ENCODE peak calls at places on chromosomes 16 and 17, in seven cellular contexts. One of them, this sample, is unnamed.

GRCh38 chr17:7042507-7043194 is 1.2 kb downstream of the SLC16A11 start:
- DNase-seq in GM12891: no peak
- DNase-seq in SK-N-SH: peak
- DNase-seq in GM12878: no peak
- DNase-seq in H1: peak
- DNase-seq in K562: no peak
- DNase-seq in HepG2: no peak
- DNase-seq in this sample: no peak

GRCh38 chr17:81401727-81402529 is 6.7 kb downstream of the BAHCC1 start:
- DNase-seq in SK-N-SH: peak
- DNase-seq in K562: peak
- DNase-seq in GM12878: no peak
- DNase-seq in HepG2: no peak
- DNase-seq in H1: no peak
- DNase-seq in GM12891: no peak
- DNase-seq in this sample: no peak

GRCh38 chr17:15462962-15463361 is 4.5 kb downstream of the CDRT4 start:
- DNase-seq in GM12891: no peak
- DNase-seq in H1: no peak
- DNase-seq in HepG2: no peak
- DNase-seq in K562: no peak
- DNase-seq in GM12878: no peak
- DNase-seq in SK-N-SH: no peak
- DNase-seq in this sample: no peak

GRCh38 chr17:82216301-82217119 is 3.9 kb upstream of the CCDC57 start:
- DNase-seq in SK-N-SH: peak
- DNase-seq in GM12891: no peak
- DNase-seq in K562: no peak
- DNase-seq in HepG2: peak
- DNase-seq in H1: no peak
- DNase-seq in GM12878: peak
- DNase-seq in this sample: peak

GRCh38 chr17:16444258-16444886 is 29.0 kb downstream of the TRPV2 start:
- DNase-seq in SK-N-SH: no peak
- DNase-seq in H1: no peak
- DNase-seq in K562: peak
- DNase-seq in GM12878: no peak
- DNase-seq in HepG2: no peak
- DNase-seq in GM12891: no peak
- DNase-seq in this sample: no peak

GRCh38 chr17:51260960-51261958 is 913 bp downstream of the UTP18 start:
- DNase-seq in GM12891: peak
- DNase-seq in HepG2: peak
- DNase-seq in H1: peak
- DNase-seq in K562: peak
- DNase-seq in GM12878: no peak
- DNase-seq in SK-N-SH: peak
- DNase-seq in this sample: peak

GRCh38 chr16:67917852-67918236 is 13.8 kb downstream of the CTRL start:
- DNase-seq in SK-N-SH: no peak
- DNase-seq in HepG2: peak
- DNase-seq in GM12891: no peak
- DNase-seq in GM12878: no peak
- DNase-seq in H1: no peak
- DNase-seq in K562: peak
- DNase-seq in this sample: no peak

GRCh38 chr16:49701867-49702494 is 153.9 kb downstream of the ZNF423 start:
- DNase-seq in GM12891: no peak
- DNase-seq in H1: peak
- DNase-seq in K562: no peak
- DNase-seq in SK-N-SH: no peak
- DNase-seq in GM12878: no peak
- DNase-seq in HepG2: no peak
- DNase-seq in this sample: no peak

GRCh38 chr16:18983565-18984424 is at the start of gene TMC7:
- DNase-seq in K562: peak
- DNase-seq in GM12878: no peak
- DNase-seq in H1: peak
- DNase-seq in GM12891: peak
- DNase-seq in HepG2: peak
- DNase-seq in SK-N-SH: peak
- DNase-seq in this sample: no peak

GRCh38 chr16:75251280-75252048 is at the start of gene BCAR1:
- DNase-seq in GM12878: no peak
- DNase-seq in H1: peak
- DNase-seq in GM12891: peak
- DNase-seq in HepG2: peak
- DNase-seq in K562: peak
- DNase-seq in SK-N-SH: peak
- DNase-seq in this sample: peak
- TF ChIP-seq POLR2AphosphoS5 in GM12878: no peak
- TF ChIP-seq POLR2AphosphoS5 in H1: peak
- TF ChIP-seq POLR2AphosphoS5 in GM12891: no peak
- TF ChIP-seq POLR2AphosphoS5 in HepG2: peak
- TF ChIP-seq POLR2AphosphoS5 in K562: peak
- TF ChIP-seq POLR2AphosphoS5 in SK-N-SH: no peak
- TF ChIP-seq POLR2AphosphoS5 in this sample: no peak

GRCh38 chr16:379961-380836 is 1.6 kb downstream of the PGAP6 start:
- DNase-seq in GM12878: no peak
- DNase-seq in H1: no peak
- DNase-seq in GM12891: no peak
- DNase-seq in HepG2: no peak
- DNase-seq in SK-N-SH: no peak
- DNase-seq in K562: no peak
- DNase-seq in this sample: no peak
- TF ChIP-seq TAF1 in GM12878: no peak
- TF ChIP-seq TAF1 in H1: no peak
- TF ChIP-seq TAF1 in GM12891: no peak
- TF ChIP-seq TAF1 in HepG2: no peak
- TF ChIP-seq TAF1 in SK-N-SH: no peak
- TF ChIP-seq TAF1 in K562: no peak
- TF ChIP-seq TAF1 in this sample: no peak

GRCh38 chr17:72661093-72661944 is 431.2 kb downstream of the SLC39A11 start:
- DNase-seq in K562: no peak
- DNase-seq in HepG2: peak
- DNase-seq in H1: no peak
- DNase-seq in SK-N-SH: peak
- DNase-seq in GM12891: no peak
- DNase-seq in GM12878: no peak
- DNase-seq in this sample: no peak
- TF ChIP-seq POLR2AphosphoS5 in K562: no peak
- TF ChIP-seq POLR2AphosphoS5 in HepG2: no peak
- TF ChIP-seq POLR2AphosphoS5 in H1: no peak
- TF ChIP-seq POLR2AphosphoS5 in SK-N-SH: no peak
- TF ChIP-seq POLR2AphosphoS5 in GM12891: no peak
- TF ChIP-seq POLR2AphosphoS5 in GM12878: no peak
- TF ChIP-seq POLR2AphosphoS5 in this sample: no peak

GRCh38 chr17:48593126-48593829 is at the start of gene HOXB5:
- DNase-seq in K562: no peak
- DNase-seq in SK-N-SH: no peak
- DNase-seq in GM12878: no peak
- DNase-seq in GM12891: no peak
- DNase-seq in H1: no peak
- DNase-seq in HepG2: no peak
- DNase-seq in this sample: no peak
- TF ChIP-seq TAF1 in K562: no peak
- TF ChIP-seq TAF1 in SK-N-SH: no peak
- TF ChIP-seq TAF1 in GM12878: no peak
- TF ChIP-seq TAF1 in GM12891: no peak
- TF ChIP-seq TAF1 in H1: no peak
- TF ChIP-seq TAF1 in HepG2: no peak
- TF ChIP-seq TAF1 in this sample: no peak

DNA sequence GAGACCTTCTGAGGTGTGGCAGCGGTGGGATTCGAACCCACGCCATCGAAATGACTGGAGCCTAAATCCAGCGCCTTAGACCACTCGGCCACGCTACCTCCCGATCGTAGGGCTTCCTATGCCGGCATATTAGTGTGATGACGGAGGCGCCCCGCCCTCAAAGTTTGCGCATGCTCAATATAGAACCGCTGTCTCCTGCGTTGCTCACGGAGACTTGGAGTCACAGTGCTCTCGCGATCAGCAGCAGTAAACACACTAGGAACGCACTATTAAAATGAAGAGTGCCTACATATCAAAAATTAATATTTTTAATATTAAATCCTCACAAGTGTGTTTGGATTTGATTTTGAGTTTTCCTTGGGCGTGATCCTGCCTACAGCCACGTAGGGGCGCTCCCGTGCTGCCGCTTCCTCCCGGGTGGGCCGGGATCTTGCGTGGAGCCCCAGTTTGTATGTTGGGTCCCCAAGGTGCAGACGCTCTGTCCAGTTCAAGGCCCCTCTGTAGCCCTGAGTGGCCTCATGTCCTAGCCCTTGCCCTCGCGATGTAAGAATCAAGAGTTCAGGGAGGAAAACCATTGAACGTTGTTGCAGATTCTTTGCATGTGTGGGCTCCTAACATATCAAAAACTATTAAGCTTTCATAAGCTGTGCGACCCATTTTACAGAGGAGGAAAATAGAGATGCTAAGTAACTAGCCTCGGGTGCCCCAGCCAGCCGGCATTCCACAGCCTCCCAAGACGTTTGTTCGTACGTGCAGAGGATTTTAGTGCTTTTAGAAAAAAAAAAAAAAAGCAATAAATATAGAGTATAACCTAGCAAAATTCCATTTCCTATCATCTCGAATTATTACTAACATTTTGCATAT is 10.2 kb upstream of the EEF2K start:
- DNase-seq in GM12891: no peak
- DNase-seq in HepG2: peak
- DNase-seq in SK-N-SH: peak
- DNase-seq in K562: peak
- DNase-seq in GM12878: peak
- DNase-seq in H1: peak
- DNase-seq in this sample: no peak
- TF ChIP-seq POLR2AphosphoS5 in GM12891: no peak
- TF ChIP-seq POLR2AphosphoS5 in HepG2: peak
- TF ChIP-seq POLR2AphosphoS5 in SK-N-SH: no peak
- TF ChIP-seq POLR2AphosphoS5 in K562: peak
- TF ChIP-seq POLR2AphosphoS5 in GM12878: no peak
- TF ChIP-seq POLR2AphosphoS5 in H1: no peak
- TF ChIP-seq POLR2AphosphoS5 in this sample: no peak

GRCh38 chr16:14321542-14321941 is 250.4 kb downstream of the MRTFB start:
- DNase-seq in GM12891: no peak
- DNase-seq in K562: peak
- DNase-seq in HepG2: no peak
- DNase-seq in GM12878: no peak
- DNase-seq in H1: no peak
- DNase-seq in SK-N-SH: peak
- DNase-seq in this sample: no peak
- TF ChIP-seq TAF1 in GM12891: no peak
- TF ChIP-seq TAF1 in K562: no peak
- TF ChIP-seq TAF1 in HepG2: no peak
- TF ChIP-seq TAF1 in GM12878: no peak
- TF ChIP-seq TAF1 in H1: no peak
- TF ChIP-seq TAF1 in SK-N-SH: no peak
- TF ChIP-seq TAF1 in this sample: no peak

GRCh38 chr17:42274812-42275526 is 1.2 kb downstream of the STAT5B start:
- DNase-seq in H1: no peak
- DNase-seq in HepG2: no peak
- DNase-seq in GM12891: no peak
- DNase-seq in GM12878: no peak
- DNase-seq in SK-N-SH: peak
- DNase-seq in K562: no peak
- DNase-seq in this sample: no peak

GRCh38 chr17:42277342-42277712 is 1.1 kb upstream of the STAT5B start:
- DNase-seq in HepG2: no peak
- DNase-seq in H1: no peak
- DNase-seq in GM12878: no peak
- DNase-seq in K562: no peak
- DNase-seq in SK-N-SH: no peak
- DNase-seq in GM12891: no peak
- DNase-seq in this sample: no peak

GRCh38 chr17:42276609-42277341 is 584 bp upstream of the STAT5B start:
- DNase-seq in GM12878: no peak
- DNase-seq in H1: peak
- DNase-seq in K562: peak
- DNase-seq in HepG2: peak
- DNase-seq in GM12891: no peak
- DNase-seq in SK-N-SH: peak
- DNase-seq in this sample: no peak

GRCh38 chr17:42275527-42276358 is 448 bp downstream of the STAT5B start:
- DNase-seq in HepG2: no peak
- DNase-seq in H1: peak
- DNase-seq in GM12878: no peak
- DNase-seq in GM12891: peak
- DNase-seq in K562: peak
- DNase-seq in SK-N-SH: peak
- DNase-seq in this sample: no peak

DNA sequence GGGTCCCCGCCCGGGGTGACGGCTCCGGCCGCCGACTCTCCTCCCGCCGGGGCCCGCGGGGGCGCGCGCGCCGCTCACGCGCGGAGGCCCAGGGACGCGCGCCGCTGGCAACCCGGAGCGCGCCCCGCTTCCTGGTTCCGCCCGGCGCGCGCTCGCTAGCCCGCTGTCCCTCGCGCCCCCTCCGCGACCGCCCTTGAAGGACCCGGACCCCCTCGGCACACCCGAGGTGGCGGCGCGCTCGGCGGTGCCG is at the start of gene STAT5B:
- DNase-seq in K562: peak
- DNase-seq in GM12878: no peak
- DNase-seq in HepG2: no peak
- DNase-seq in H1: peak
- DNase-seq in SK-N-SH: peak
- DNase-seq in GM12891: peak
- DNase-seq in this sample: peak
- TF ChIP-seq POLR2AphosphoS5 in K562: peak
- TF ChIP-seq POLR2AphosphoS5 in GM12878: no peak
- TF ChIP-seq POLR2AphosphoS5 in HepG2: no peak
- TF ChIP-seq POLR2AphosphoS5 in H1: no peak
- TF ChIP-seq POLR2AphosphoS5 in SK-N-SH: no peak
- TF ChIP-seq POLR2AphosphoS5 in GM12891: no peak
- TF ChIP-seq POLR2AphosphoS5 in this sample: no peak